ENCODE peak calls at places on chromosomes 7 and 10, in five cellular contexts. Q is stimulated activated naive CD8-positive, alpha-beta T cell treated with anti-CD3 and anti-CD28 coated beads, Interleukin-15, amount 100 ng/mL, for 72 hours; E is activated CD8-positive, alpha-beta T cell treated with anti-CD3 and anti-CD28 coated beads, Interleukin-2, amount 10 ng/mL, durations not matched to agents 7 days and 5 days; T is natural killer cell; U is GM12878. Y is an unnamed sample.

GRCh38 chr7:140348161-140348849 is 50.0 kb downstream of the SLC37A3 start:
- ATAC-seq in T (no peak), Q (no peak), U (no peak), E (no peak), Y (no peak)

GRCh38 chr7:39375047-39375873 is 190.9 kb upstream of the YAE1 start:
- ATAC-seq in E (no peak), Q (no peak), T (no peak), U (no peak), Y (no peak)

GRCh38 chr10:22624289-22624738 is 90.1 kb downstream of the PIP4K2A start:
- ATAC-seq in E (peak), Q (no peak), U (no peak), T (no peak), Y (no peak)

GRCh38 chr10:101655581-101655980 is 39.4 kb downstream of the FBXW4 start:
- ATAC-seq in U (no peak), T (no peak), E (no peak), Q (no peak), Y (no peak)

GRCh38 chr7:77553123-77553522 is 16.0 kb downstream of the PTPN12 start:
- ATAC-seq in U (no peak), Q (no peak), T (no peak), E (no peak), Y (no peak)

GRCh38 chr10:42960491-42961155 is 116.2 kb upstream of the RET start:
- ATAC-seq in T (no peak), Q (peak), E (no peak), U (no peak), Y (no peak)

GRCh38 chr10:92891885-92892705 is 43.8 kb downstream of the EXOC6 start:
- ATAC-seq in U (no peak), E (no peak), T (no peak), Q (no peak), Y (no peak)

GRCh38 chr10:37711617-37712488 is 145.6 kb downstream of the ZNF248 start:
- ATAC-seq in T (no peak), U (no peak), Q (peak), E (no peak), Y (no peak)

GRCh38 chr10:114024876-114025609 is 18.6 kb upstream of the ADRB1 start:
- ATAC-seq in E (peak), U (peak), T (peak), Q (peak), Y (peak)

GRCh38 chr10:26441491-26442214 is 3.5 kb downstream of the APBB1IP start:
- ATAC-seq in T (no peak), U (no peak), Q (no peak), E (no peak), Y (no peak)

GRCh38 chr7:131544449-131545425 is 11.7 kb downstream of the PODXL start:
- ATAC-seq in U (peak), Q (peak), E (no peak), T (no peak), Y (no peak)

GRCh38 chr10:97731346-97732051 is 5.4 kb upstream of the ZFYVE27 start:
- ATAC-seq in U (peak), E (no peak), Q (peak), T (peak), Y (no peak)

GRCh38 chr7:116672596-116673503 is 854 bp downstream of the MET start:
- ATAC-seq in E (no peak), Q (no peak), U (no peak), T (no peak), Y (no peak)

GRCh38 chr10:62803993-62804383 is 532 bp upstream of the ADO start:
- ATAC-seq in E (no peak), U (no peak), Q (no peak), T (no peak), Y (no peak)

GRCh38 chr10:10996966-10997620 is 20.6 kb upstream of the CELF2 start:
- ATAC-seq in T (no peak), Q (no peak), E (no peak), U (no peak), Y (no peak)

GRCh38 chr7:151410405-151411390 is 860 bp upstream of the WDR86 start:
- ATAC-seq in T (no peak), Q (peak), U (no peak), E (no peak), Y (no peak)

GRCh38 chr10:80462277-80462985 is 8.3 kb downstream of the TSPAN14 start:
- ATAC-seq in E (no peak), Q (no peak), U (no peak), T (no peak), Y (no peak)

GRCh38 chr10:21888959-21889358 is 114.6 kb downstream of the DNAJC1 start:
- ATAC-seq in T (peak), Q (peak), U (peak), E (peak), Y (peak)

GRCh38 chr10:8556321-8556720 is 501.8 kb downstream of the GATA3 start:
- ATAC-seq in T (no peak), U (no peak), Q (no peak), E (no peak), Y (no peak)

GRCh38 chr7:158395349-158395748 is 192.3 kb downstream of the PTPRN2 start:
- ATAC-seq in T (no peak), E (no peak), U (no peak), Q (peak), Y (peak)

GRCh38 chr10:28118985-28119628 is 120.2 kb upstream of the ODAD2 start:
- ATAC-seq in U (no peak), Q (peak), T (no peak), E (no peak), Y (no peak)

GRCh38 chr10:88831709-88832108 is 19.9 kb downstream of the ANKRD22 start:
- ATAC-seq in E (peak), U (no peak), Q (peak), T (peak), Y (no peak)

GRCh38 chr10:124037286-124037685 is 56.1 kb downstream of the CHST15 start:
- ATAC-seq in U (no peak), E (no peak), T (no peak), Q (no peak), Y (no peak)

GRCh38 chr10:74936577-74937445 is 110.4 kb downstream of the KAT6B start:
- ATAC-seq in U (no peak), Q (no peak), T (no peak), E (no peak), Y (no peak)

GRCh38 chr10:125711110-125711750 is 8.3 kb upstream of the EDRF1 start:
- ATAC-seq in E (no peak), T (no peak), U (no peak), Q (no peak), Y (no peak)

GRCh38 chr10:72124984-72125383 is 36.6 kb upstream of the SPOCK2 start:
- ATAC-seq in U (no peak), Q (no peak), T (no peak), E (no peak), Y (no peak)

GRCh38 chr7:111138196-111138569 is 47.3 kb downstream of the LRRN3 start:
- ATAC-seq in T (peak), E (peak), Q (peak), U (peak), Y (peak)

GRCh38 chr10:61744469-61744868 is 81.7 kb downstream of the CABCOCO1 start:
- ATAC-seq in Q (no peak), U (peak), T (no peak), E (no peak), Y (no peak)

GRCh38 chr10:11154333-11154732 is 136.7 kb downstream of the CELF2 start:
- ATAC-seq in T (no peak), E (no peak), Q (no peak), U (no peak), Y (peak)

GRCh38 chr7:134701272-134701671 is 54.6 kb downstream of the BPGM start:
- ATAC-seq in U (peak), T (peak), Q (peak), E (no peak), Y (no peak)

GRCh38 chr7:135929249-135929648 is 47.9 kb downstream of the MTPN start:
- ATAC-seq in U (no peak), Q (no peak), E (no peak), T (peak), Y (no peak)

GRCh38 chr10:67816719-67817118 is 21.3 kb downstream of the DNAJC12 start:
- ATAC-seq in Q (no peak), U (no peak), T (no peak), E (no peak), Y (no peak)

GRCh38 chr7:46479680-46480079 is 558.6 kb upstream of the IGFBP3 start:
- ATAC-seq in E (no peak), T (no peak), Q (no peak), U (no peak), Y (no peak)

GRCh38 chr10:88090568-88091214 is 227.3 kb downstream of the PTEN start:
- ATAC-seq in E (no peak), U (peak), Q (no peak), T (no peak), Y (no peak)

GRCh38 chr7:7761340-7761973 is 43.0 kb upstream of the RPA3 start:
- ATAC-seq in E (peak), U (peak), T (peak), Q (peak), Y (peak)